ENCODE peak calls at places on chromosomes 6 and 20, in nine cellular contexts. H is endodermal cell; T is naive B cell; J is GM10248; X is PC-3; Z is CD4-positive, alpha-beta T cell; B is iris pigment epithelial cell; K is AG08395; M is RWPE1. Q is an unnamed sample.

GRCh38 chr20:16821211-16822089 is 73.3 kb downstream of the OTOR start:
- DNase-seq in Z (no peak), K (peak; percentile 46), M (peak; percentile 39), H (peak; percentile 77), T (peak; percentile 7), B (peak; percentile 47), J (peak; percentile 38), X (peak; percentile 69), Q (peak; percentile 9)

GRCh38 chr6:145735356-145736165 is at the start of gene EPM2A:
- DNase-seq in H (peak; percentile 93), M (peak; percentile 80), X (peak; percentile 70), T (peak; percentile 83), B (peak; percentile 83), J (peak; percentile 77), K (peak; percentile 82), Z (peak; percentile 17), Q (peak; percentile 79)

GRCh38 chr20:2759143-2759542 is 41.3 kb downstream of the CPXM1 start:
- DNase-seq in B (no peak), T (no peak), Z (no peak), J (peak; percentile 19), K (no peak), M (no peak), X (no peak), H (no peak), Q (no peak)

GRCh38 chr6:107800564-107801164 is 23.4 kb downstream of the SCML4 start:
- DNase-seq in B (no peak), M (peak; percentile 41), J (no peak), K (no peak), H (peak; percentile 24), X (no peak), T (no peak), Z (no peak), Q (no peak)

GRCh38 chr6:158853872-158854213 is 34.7 kb upstream of the EZR start:
- DNase-seq in J (no peak), H (no peak), M (no peak), X (no peak), Z (no peak), T (no peak), K (no peak), B (no peak), Q (no peak)

GRCh38 chr6:131954775-131955107 is 3.6 kb upstream of the CCN2 start:
- DNase-seq in T (no peak), M (peak; percentile 86), J (no peak), B (peak; percentile 100), K (no peak), Z (no peak), X (peak; percentile 86), H (no peak), Q (no peak)

GRCh38 chr6:149500085-149500484 is 15.3 kb upstream of the ZC3H12D start:
- DNase-seq in X (no peak), B (no peak), M (no peak), Z (no peak), H (no peak), J (no peak), K (no peak), T (no peak), Q (no peak)

GRCh38 chr6:165990216-165990615 is 177.4 kb downstream of the TBXT start:
- DNase-seq in B (no peak), K (no peak), M (no peak), J (no peak), T (no peak), H (no peak), X (no peak), Z (no peak), Q (no peak)

GRCh38 chr6:4666886-4667513 is 109.2 kb upstream of the CDYL start:
- DNase-seq in X (no peak), Z (no peak), T (no peak), K (no peak), B (no peak), M (no peak), J (no peak), H (peak; percentile 21), Q (no peak)

GRCh38 chr6:78831492-78831891 is 35.9 kb upstream of the IRAK1BP1 start:
- DNase-seq in H (no peak), K (no peak), X (no peak), Z (no peak), B (peak; percentile 76), T (no peak), M (no peak), J (no peak), Q (peak; percentile 52)

GRCh38 chr6:148771212-148771601 is 24.4 kb downstream of the UST start:
- DNase-seq in B (no peak), Z (no peak), M (no peak), J (no peak), T (no peak), K (no peak), X (no peak), H (no peak), Q (no peak)

GRCh38 chr6:32148722-32149576 is 2.8 kb downstream of the PRRT1 start:
- DNase-seq in M (peak; percentile 64), B (peak; percentile 52), X (no peak), K (no peak), H (peak; percentile 94), J (no peak), T (peak; percentile 50), Z (peak; percentile 51), Q (peak; percentile 41)

GRCh38 chr6:1336246-1336843 is 24.4 kb downstream of the FOXQ1 start:
- DNase-seq in M (peak; percentile 76), K (no peak), J (no peak), T (no peak), B (no peak), X (peak; percentile 89), Z (no peak), H (peak; percentile 86), Q (no peak)

GRCh38 chr6:85428486-85428885 is 21.4 kb upstream of the NT5E start:
- DNase-seq in K (no peak), M (no peak), Z (no peak), X (no peak), J (no peak), H (no peak), B (no peak), T (no peak), Q (no peak)

GRCh38 chr20:43843096-43843964 is 71.3 kb upstream of the TOX2 start:
- DNase-seq in H (no peak), T (no peak), Z (no peak), J (no peak), M (peak; percentile 66), K (peak; percentile 82), X (peak; percentile 96), B (peak; percentile 87), Q (no peak)

GRCh38 chr6:52157301-52157930 is 28.8 kb upstream of the IL17A start:
- DNase-seq in H (no peak), T (no peak), J (peak; percentile 22), B (peak; percentile 31), M (no peak), K (peak; percentile 24), X (peak; percentile 81), Z (no peak), Q (no peak)

GRCh38 chr20:18218249-18218648 is 70.1 kb upstream of the ZNF133 start:
- DNase-seq in H (no peak), T (no peak), M (no peak), J (no peak), B (no peak), K (no peak), X (no peak), Z (no peak), Q (no peak)

GRCh38 chr20:46636981-46637860 is 14.0 kb downstream of the SLC13A3 start:
- DNase-seq in H (no peak), M (no peak), B (no peak), Z (no peak), T (no peak), K (no peak), X (no peak), J (no peak), Q (peak; percentile 49)

GRCh38 chr20:53530440-53530839 is 63.2 kb downstream of the ZNF217 start:
- DNase-seq in B (no peak), T (no peak), J (no peak), Z (no peak), K (no peak), M (no peak), H (no peak), X (no peak), Q (no peak)

GRCh38 chr6:30877419-30878262 is 6.7 kb upstream of the DDR1 start:
- DNase-seq in Z (peak; percentile 65), B (peak; percentile 90), T (peak; percentile 53), M (peak; percentile 71), K (peak; percentile 89), X (peak; percentile 94), H (peak; percentile 95), J (peak; percentile 73), Q (peak; percentile 94)

GRCh38 chr20:62448788-62449187 is 21.4 kb upstream of the RBBP8NL start:
- DNase-seq in J (no peak), Z (no peak), M (no peak), T (no peak), X (no peak), K (no peak), H (no peak), B (no peak), Q (no peak)

GRCh38 chr6:113570176-113570575 is 287.0 kb upstream of the MARCKS start:
- DNase-seq in B (peak; percentile 17), H (no peak), Z (no peak), T (no peak), J (no peak), X (no peak), K (peak; percentile 12), M (no peak), Q (no peak)

GRCh38 chr6:141335889-141336288 is 796.8 kb upstream of the GJE1 start:
- DNase-seq in X (peak; percentile 12), T (no peak), H (no peak), Z (no peak), B (no peak), M (no peak), J (no peak), K (no peak), Q (no peak)

GRCh38 chr6:163741342-163741741 is 326.8 kb downstream of the QKI start:
- DNase-seq in J (no peak), Z (no peak), K (no peak), B (no peak), T (no peak), X (no peak), H (no peak), M (no peak), Q (no peak)

GRCh38 chr6:161274488-161274858 is 612 bp upstream of the AGPAT4 start:
- DNase-seq in B (no peak), H (no peak), K (no peak), J (no peak), M (no peak), T (no peak), Z (no peak), X (no peak), Q (no peak)

GRCh38 chr6:140208286-140208685 is 833.8 kb upstream of the CITED2 start:
- DNase-seq in J (no peak), Z (no peak), T (no peak), M (no peak), B (no peak), K (no peak), H (no peak), X (no peak), Q (no peak)

GRCh38 chr6:159833997-159834601 is 34.0 kb downstream of the PNLDC1 start:
- DNase-seq in J (no peak), H (no peak), T (no peak), Z (no peak), X (no peak), K (no peak), M (no peak), B (no peak), Q (no peak)

GRCh38 chr6:143507358-143508145 is 4.0 kb downstream of the FUCA2 start:
- DNase-seq in H (no peak), J (peak; percentile 20), B (peak; percentile 55), X (no peak), Z (no peak), T (no peak), M (no peak), K (no peak), Q (no peak)

GRCh38 chr6:111215134-111215533 is 127.8 kb downstream of the SLC16A10 start:
- DNase-seq in Z (no peak), H (no peak), X (no peak), B (no peak), T (no peak), K (no peak), M (no peak), J (no peak), Q (no peak)

GRCh38 chr6:32947552-32948465 is 5.1 kb downstream of the HLA-DMA start:
- DNase-seq in K (peak; percentile 37), Z (peak; percentile 19), T (peak; percentile 42), B (peak; percentile 36), H (peak; percentile 84), X (peak; percentile 75), J (no peak), M (peak; percentile 54), Q (no peak)

GRCh38 chr20:63846128-63846771 is 15.0 kb upstream of the ABHD16B start:
- DNase-seq in J (no peak), X (peak; percentile 49), Z (no peak), T (no peak), M (peak; percentile 58), B (no peak), H (peak; percentile 91), K (no peak), Q (no peak)